ENCODE peak calls at places on chromosomes 6 and 20, in nine cellular contexts. S is NCI-H1092 treated with DMSO at 0.1 percent for 48 hours; U is NCI-H226; O is transverse colon; R is stomach; L is lower lobe of right lung; Y is Calu3; J is activated CD8-positive, alpha-beta memory T cell treated with anti-CD3 and anti-CD28 coated beads for 24 hours; F is foreskin keratinocyte. P is an unnamed sample.
A peak's percentile ranks its signal among the peaks of the same experiment; 100 is the strongest.

GRCh38 chr6:53335224-53335994 is 13.3 kb downstream of the ELOVL5 start:
- DNase-seq in O (peak; percentile 70), J (peak; percentile 84), L (peak; percentile 42), Y (no peak), R (peak; percentile 40), U (no peak), F (peak; percentile 14), S (no peak), P (no peak)

GRCh38 chr20:47360207-47360488 is 3.6 kb upstream of the ZMYND8 start:
- DNase-seq in L (no peak), Y (peak; percentile 76), R (peak; percentile 54), U (peak; percentile 69), F (peak; percentile 95), O (peak; percentile 53), S (peak; percentile 77), J (no peak), P (no peak)

GRCh38 chr20:58374906-58375760 is 13.9 kb upstream of the VAPB start:
- DNase-seq in R (no peak), Y (no peak), U (no peak), O (no peak), S (no peak), L (no peak), J (no peak), F (no peak), P (no peak)

GRCh38 chr20:43681991-43682410 is 15.1 kb downstream of the MYBL2 start:
- DNase-seq in O (peak; percentile 74), R (no peak), F (no peak), L (no peak), U (no peak), Y (no peak), J (no peak), S (peak; percentile 38), P (no peak)

GRCh38 chr6:48151142-48151541 is 40.1 kb upstream of the PTCHD4 start:
- DNase-seq in R (no peak), F (peak; percentile 39), Y (no peak), S (no peak), U (peak; percentile 74), J (no peak), O (no peak), L (no peak), P (no peak)

GRCh38 chr6:91081452-91082067 is 494.7 kb upstream of the MAP3K7 start:
- DNase-seq in F (peak; percentile 49), S (peak; percentile 51), J (no peak), L (no peak), Y (peak; percentile 7), O (no peak), R (no peak), U (peak; percentile 42), P (no peak)

GRCh38 chr6:55713411-55713810 is 134.4 kb upstream of the HMGCLL1 start:
- DNase-seq in U (no peak), Y (no peak), S (no peak), F (peak; percentile 11), L (no peak), J (no peak), O (no peak), R (no peak), P (no peak)

GRCh38 chr6:78489874-78490273 is 377.5 kb upstream of the IRAK1BP1 start:
- DNase-seq in J (no peak), R (no peak), F (no peak), Y (no peak), U (no peak), O (no peak), L (no peak), S (no peak), P (no peak)

GRCh38 chr6:20058912-20059311 is 153.4 kb downstream of the MBOAT1 start:
- DNase-seq in U (no peak), Y (no peak), O (no peak), R (no peak), F (no peak), J (no peak), L (no peak), S (no peak), P (no peak)

GRCh38 chr20:10218536-10219451 is at the start of gene SNAP25:
- DNase-seq in F (peak; percentile 31), S (peak; percentile 94), Y (peak; percentile 64), L (no peak), O (peak; percentile 22), U (peak; percentile 61), R (peak; percentile 41), J (peak; percentile 59), P (peak; percentile 68)

GRCh38 chr20:37407573-37408002 is 61.6 kb downstream of the SRC start:
- DNase-seq in R (no peak), S (no peak), U (no peak), J (no peak), F (no peak), Y (no peak), O (no peak), L (no peak), P (peak; percentile 33)

GRCh38 chr20:57326667-57327455 is 2.7 kb upstream of the SPO11 start:
- DNase-seq in J (no peak), F (peak; percentile 96), S (no peak), R (no peak), L (no peak), Y (peak; percentile 15), O (peak; percentile 49), U (no peak), P (no peak)

GRCh38 chr6:139625998-139626975 is 251.8 kb upstream of the CITED2 start:
- DNase-seq in J (no peak), L (no peak), S (no peak), Y (no peak), R (no peak), U (peak; percentile 52), O (no peak), F (no peak), P (no peak)